ENCODE peak calls at places on chromosomes 4 and X, in five cellular contexts. C, N, E, I and M are unnamed samples.

GRCh38 chr4:78325244-78326187 is 226.1 kb upstream of the ANXA3 start:
- DNase-seq in C (no peak), N (no peak), E (no peak), I (no peak), M (no peak)

GRCh38 chr4:7073526-7074390 is 5.9 kb upstream of the GRPEL1 start:
- DNase-seq in C (peak), N (peak), E (peak), I (no peak), M (peak)

GRCh38 chrX:153981771-153982533 is 9.4 kb downstream of the TMEM187 start:
- DNase-seq in C (no peak), N (no peak), E (no peak), I (no peak), M (no peak)

GRCh38 chr4:146211440-146211839 is 2.9 kb upstream of the REELD1 start:
- DNase-seq in C (no peak), N (no peak), E (no peak), I (no peak), M (no peak)

GRCh38 chr4:96293806-96294205 is 453.9 kb downstream of the PDHA2 start:
- DNase-seq in C (no peak), N (no peak), E (no peak), I (no peak), M (no peak)

GRCh38 chr4:144621681-144622080 is 24.3 kb upstream of the HHIP start:
- DNase-seq in C (no peak), N (no peak), E (no peak), I (no peak), M (no peak)

GRCh38 chrX:94492541-94492940 is 818.5 kb downstream of the FAM133A start:
- DNase-seq in C (no peak), N (no peak), E (peak), I (no peak), M (no peak)

GRCh38 chr4:128393111-128393704 is 105.6 kb upstream of the PGRMC2 start:
- DNase-seq in C (no peak), N (peak), E (no peak), I (no peak), M (no peak)

GRCh38 chr4:102438873-102439614 is 62.1 kb upstream of the NFKB1 start:
- DNase-seq in C (peak), N (no peak), E (no peak), I (peak), M (no peak)

GRCh38 chrX:44828008-44828605 is 15.7 kb upstream of the DUSP21 start:
- DNase-seq in C (peak), N (peak), E (no peak), I (no peak), M (peak)

GRCh38 chr4:38752393-38752961 is 30.3 kb downstream of the TLR10 start:
- DNase-seq in C (peak), N (no peak), E (no peak), I (no peak), M (peak)

GRCh38 chr4:8459867-8460453 is 19.4 kb downstream of the TRMT44 start:
- DNase-seq in C (no peak), N (no peak), E (no peak), I (no peak), M (peak)